ENCODE peak calls at places on chromosomes 16 and 17, in eight cellular contexts. K is GM12878, B is spleen, T is HCT116, S is suprapubic skin, Y is stomach, G is transverse colon, Q is endothelial cell of umbilical vein. P is an unnamed sample.

GRCh38 chr17:15741624-15742023 is 9.5 kb downstream of the TBC1D26 start:
- DNase-seq in G (no peak), T (no peak), Q (no peak), Y (no peak), K (no peak), S (no peak), B (no peak), P (no peak)

GRCh38 chr17:13273744-13274295 is 256.0 kb upstream of the ELAC2 start:
- DNase-seq in G (no peak), T (no peak), K (no peak), Q (no peak), S (no peak), Y (no peak), B (no peak), P (no peak)

GRCh38 chr16:67734731-67735201 is 15.7 kb upstream of the GFOD2 start:
- DNase-seq in T (no peak), K (no peak), Q (no peak), Y (no peak), G (no peak), B (no peak), S (no peak), P (no peak)

GRCh38 chr16:67244387-67245188 is 2.7 kb downstream of the FHOD1 start:
- DNase-seq in K (peak), T (peak), B (peak), Y (peak), Q (peak), G (peak), S (peak), P (peak)

GRCh38 chr17:321386-321941 is 31.1 kb downstream of the RPH3AL start:
- DNase-seq in T (no peak), K (no peak), G (no peak), S (no peak), Y (no peak), B (peak), Q (no peak), P (no peak)

GRCh38 chr17:29039764-29040598 is 3.0 kb upstream of the PIPOX start:
- DNase-seq in Y (no peak), B (no peak), K (no peak), G (no peak), T (no peak), S (no peak), Q (no peak), P (no peak)

GRCh38 chr17:61593404-61593803 is 2.4 kb upstream of the NACA2 start:
- DNase-seq in B (no peak), Y (no peak), G (no peak), K (no peak), T (no peak), Q (no peak), S (no peak), P (no peak)

GRCh38 chr17:44010966-44011647 is 3.7 kb downstream of the TMEM101 start:
- DNase-seq in Y (no peak), K (no peak), T (no peak), G (no peak), B (no peak), Q (no peak), S (no peak), P (no peak)

GRCh38 chr16:87422106-87422505 is 30.0 kb downstream of the MAP1LC3B start:
- DNase-seq in Q (no peak), Y (no peak), B (no peak), K (no peak), G (no peak), T (no peak), S (no peak), P (no peak)

GRCh38 chr17:6098050-6098449 is 27.9 kb downstream of the WSCD1 start:
- DNase-seq in G (no peak), Q (no peak), K (no peak), S (no peak), Y (no peak), B (peak), T (no peak), P (no peak)

GRCh38 chr17:17091856-17092756 is 49.8 kb downstream of the MPRIP start:
- DNase-seq in S (no peak), B (peak), Q (no peak), Y (no peak), K (no peak), G (no peak), T (no peak), P (no peak)

GRCh38 chr17:18184143-18185007 is 747 bp downstream of the ALKBH5 start:
- DNase-seq in S (peak), Q (peak), T (no peak), K (no peak), Y (peak), B (peak), G (peak), P (peak)

GRCh38 chr16:12819126-12820117 is 15.7 kb upstream of the CPPED1 start:
- DNase-seq in T (peak), Q (peak), K (peak), G (peak), Y (peak), S (peak), B (peak), P (peak)

GRCh38 chr17:34811561-34811960 is 149.7 kb downstream of the CCT6B start:
- DNase-seq in B (no peak), S (no peak), K (no peak), Y (no peak), G (no peak), Q (no peak), T (no peak), P (no peak)

GRCh38 chr16:68128577-68129305 is 43.6 kb downstream of the NFATC3 start:
- DNase-seq in Y (no peak), G (no peak), S (no peak), B (no peak), T (no peak), Q (peak), K (no peak), P (peak)

GRCh38 chr17:55478971-55479370 is 32.3 kb downstream of the SMIM36 start:
- DNase-seq in B (no peak), T (no peak), Y (no peak), S (no peak), Q (no peak), K (no peak), G (no peak), P (no peak)

GRCh38 chr17:948284-948852 is 31.2 kb downstream of the NXN start:
- DNase-seq in G (no peak), B (no peak), T (no peak), S (no peak), K (no peak), Q (no peak), Y (no peak), P (no peak)

GRCh38 chr17:57075193-57075592 is 9.9 kb upstream of the AKAP1 start:
- DNase-seq in G (no peak), Y (no peak), K (no peak), Q (no peak), B (no peak), T (no peak), S (no peak), P (no peak)

GRCh38 chr17:65987988-65988387 is 203.9 kb downstream of the CEP112 start:
- DNase-seq in Q (peak), G (peak), Y (no peak), S (no peak), K (peak), T (peak), B (no peak), P (no peak)

GRCh38 chr16:23516366-23517137 is 6.3 kb upstream of the GGA2 start:
- DNase-seq in T (no peak), Y (no peak), Q (no peak), S (no peak), G (no peak), B (peak), K (no peak), P (no peak)

GRCh38 chr16:30030841-30031413 is at the start of gene TLCD3B:
- DNase-seq in S (no peak), Q (no peak), K (no peak), Y (no peak), T (no peak), B (no peak), G (no peak), P (no peak)

GRCh38 chr17:57957120-57957850 is 2.1 kb upstream of the CUEDC1 start:
- DNase-seq in Y (peak), K (no peak), T (no peak), S (peak), G (no peak), Q (no peak), B (peak), P (peak)

GRCh38 chr16:60655514-60656153 is 1380.6 kb downstream of the CDH8 start:
- DNase-seq in S (no peak), T (no peak), Y (no peak), K (no peak), G (no peak), Q (no peak), B (no peak), P (no peak)

GRCh38 chr16:64428463-64428862 is 693.4 kb downstream of the CDH11 start:
- DNase-seq in Y (no peak), Q (peak), G (no peak), K (no peak), B (no peak), S (no peak), T (no peak), P (no peak)

GRCh38 chr17:76005263-76006149 is 4.9 kb downstream of the CDK3 start:
- DNase-seq in K (no peak), Y (peak), S (peak), B (peak), T (peak), G (peak), Q (peak), P (peak)

GRCh38 chr16:56883586-56883985 is 18.6 kb downstream of the SLC12A3 start:
- DNase-seq in Q (no peak), G (no peak), K (no peak), S (no peak), Y (no peak), T (no peak), B (no peak), P (no peak)

GRCh38 chr17:28346746-28347246 is 10.5 kb downstream of the POLDIP2 start:
- DNase-seq in T (no peak), G (no peak), K (no peak), B (no peak), S (no peak), Q (peak), Y (peak), P (no peak)

GRCh38 chr16:49492090-49492801 is 118.6 kb downstream of the C16orf78 start:
- DNase-seq in T (no peak), B (peak), Q (peak), K (no peak), Y (peak), S (peak), G (peak), P (peak)

GRCh38 chr16:69143116-69143515 is 10.7 kb downstream of the UTP4 start:
- DNase-seq in K (no peak), G (peak), Y (no peak), Q (no peak), T (no peak), S (no peak), B (no peak), P (no peak)

GRCh38 chr16:65126845-65127624 is 5.2 kb upstream of the CDH11 start:
- DNase-seq in Y (no peak), G (no peak), B (no peak), K (no peak), T (no peak), Q (no peak), S (no peak), P (no peak)

GRCh38 chr16:47876494-47876893 is 279.3 kb downstream of the ABCC12 start:
- DNase-seq in B (no peak), K (no peak), G (no peak), Q (no peak), T (no peak), Y (no peak), S (no peak), P (no peak)

GRCh38 chr17:39069114-39069756 is 82.2 kb downstream of the PLXDC1 start:
- DNase-seq in Q (peak), S (no peak), B (no peak), K (no peak), Y (no peak), G (no peak), T (no peak), P (no peak)

GRCh38 chr16:17173134-17173729 is 297.5 kb downstream of the XYLT1 start:
- DNase-seq in T (no peak), Q (no peak), Y (peak), S (peak), B (peak), G (peak), K (no peak), P (peak)

GRCh38 chr16:74611721-74612120 is 4.8 kb upstream of the GLG1 start:
- DNase-seq in Y (no peak), Q (no peak), K (no peak), S (no peak), G (no peak), B (no peak), T (no peak), P (no peak)

GRCh38 chr17:74147436-74147835 is 56.0 kb upstream of the RPL38 start:
- DNase-seq in K (no peak), Q (no peak), Y (no peak), S (peak), G (no peak), B (no peak), T (no peak), P (no peak)

GRCh38 chr16:66746682-66747081 is 4.7 kb downstream of the DYNC1LI2 start:
- DNase-seq in Y (no peak), Q (no peak), B (no peak), K (peak), G (no peak), S (no peak), T (no peak), P (peak)

GRCh38 chr17:63817736-63818385 is 9.4 kb upstream of the PSMC5 start:
- DNase-seq in G (no peak), K (no peak), Q (no peak), Y (no peak), T (no peak), S (no peak), B (no peak), P (no peak)
- TF ChIP-seq POLR2AphosphoS5 in G (no peak), K (no peak), Q (no peak), Y (no peak), T (no peak), S (no peak), B (peak), P (no peak)

DNA sequence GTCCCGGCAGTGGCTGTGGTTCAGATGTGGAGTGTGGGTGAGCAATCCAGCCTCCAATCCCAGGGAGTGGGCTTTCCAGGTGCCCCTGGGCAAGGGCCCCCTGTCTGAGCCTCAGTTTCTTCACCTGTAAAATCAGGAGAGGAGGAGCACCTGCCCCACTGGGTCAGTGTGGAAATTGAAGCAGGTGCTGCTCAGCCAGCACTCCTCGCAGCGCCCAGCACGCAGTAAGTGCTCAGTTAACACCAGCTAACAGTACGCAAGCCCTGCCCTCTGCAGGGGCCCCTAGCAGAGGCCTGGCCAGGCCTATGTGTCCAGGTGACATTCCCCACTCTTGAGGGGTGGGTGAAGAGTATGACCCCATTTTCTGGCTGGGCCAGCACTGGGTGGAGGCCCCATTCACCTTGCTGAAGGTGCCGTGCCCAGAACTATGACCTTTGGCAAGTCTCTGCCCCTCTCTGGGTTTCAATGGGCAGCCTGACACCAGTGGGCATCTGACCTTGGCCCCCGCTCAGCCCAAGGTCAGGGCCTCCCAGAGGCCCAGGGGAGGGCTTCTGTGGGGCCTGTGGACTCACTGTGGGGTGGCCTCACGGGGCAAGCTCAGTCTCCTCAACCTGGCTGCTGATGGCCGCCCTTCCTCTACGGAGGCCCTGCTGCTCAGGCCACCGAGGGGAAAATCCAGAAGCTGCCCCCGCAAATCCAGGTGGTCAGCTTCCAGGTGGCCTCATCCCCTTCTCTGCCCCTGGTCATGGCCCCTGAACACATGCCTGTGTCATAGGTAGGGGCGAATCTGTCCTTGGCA is 2.5 kb downstream of the MTSS2 start:
- DNase-seq in B (peak), G (no peak), Q (no peak), K (no peak), T (no peak), Y (no peak), S (no peak), P (no peak)
- H3K27ac ChIP-seq in B (peak), G (peak), Q (no peak), K (no peak), T (peak), Y (peak), S (peak), P (peak)

DNA sequence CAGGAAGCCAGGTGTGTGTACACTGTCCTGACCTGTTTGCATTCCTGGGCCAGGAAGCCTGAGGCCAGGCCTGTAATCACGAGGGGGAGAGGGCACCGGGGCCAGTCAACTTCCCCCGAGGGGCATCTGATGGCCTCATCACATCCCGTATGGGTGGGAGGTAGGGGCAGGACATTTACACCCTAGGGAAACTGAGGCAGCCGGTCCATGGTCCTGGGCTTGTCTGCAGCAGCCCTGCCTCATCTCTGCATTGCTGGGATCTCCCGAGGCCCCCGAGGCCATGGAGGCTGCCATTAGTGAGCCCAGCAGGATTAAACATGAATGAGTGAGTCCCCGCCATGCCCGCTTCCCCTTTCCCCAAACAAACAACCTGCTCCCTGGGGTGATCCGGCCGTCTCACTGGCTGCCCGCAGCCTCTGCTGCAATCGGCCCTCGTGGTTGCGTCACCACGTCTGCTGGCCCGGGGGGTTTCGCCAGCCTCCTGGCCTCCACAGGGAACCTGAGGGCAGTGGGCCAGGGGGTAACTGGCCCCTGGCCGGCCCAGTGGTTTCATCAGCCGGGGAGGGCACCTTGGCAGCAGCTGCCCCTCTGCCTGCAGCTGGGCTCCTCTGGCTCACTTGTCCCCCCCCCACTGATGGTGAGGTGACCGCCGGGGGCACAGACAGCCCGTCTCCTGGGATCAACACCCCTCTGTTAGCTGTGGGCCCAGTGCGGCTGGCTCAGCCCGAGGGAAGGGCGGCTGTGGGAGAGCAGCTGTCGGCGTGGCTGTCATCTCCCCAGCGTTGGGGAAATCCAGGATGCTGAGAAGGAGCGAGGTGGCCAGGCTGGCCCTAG is 88.3 kb upstream of the GSE1 start:
- DNase-seq in S (peak), G (no peak), T (no peak), K (no peak), Q (no peak), B (peak), Y (peak), P (peak)
- TF ChIP-seq CTCF in S (no peak), G (no peak), T (no peak), K (no peak), Q (no peak), B (no peak), Y (no peak), P (no peak)

GRCh38 chr17:19554393-19554792 is 20.7 kb downstream of the SLC47A1 start:
- DNase-seq in Q (peak), Y (no peak), S (no peak), B (no peak), K (no peak), T (no peak), G (no peak), P (no peak)
- TF ChIP-seq POLR2AphosphoS5 in Q (no peak), Y (no peak), S (no peak), B (no peak), K (no peak), T (no peak), G (no peak), P (no peak)

GRCh38 chr16:22194707-22195444 is 11.2 kb upstream of the EEF2K start:
- DNase-seq in Y (no peak), B (no peak), G (no peak), Q (no peak), K (peak), T (no peak), S (no peak), P (no peak)
- H3K27ac ChIP-seq in Y (peak), B (peak), G (peak), Q (no peak), K (peak), T (no peak), S (peak), P (peak)

GRCh38 chr16:53945996-53946395 is 242.0 kb downstream of the FTO start:
- DNase-seq in K (no peak), G (no peak), T (peak), S (no peak), Q (peak), B (no peak), Y (no peak), P (no peak)
- TF ChIP-seq CTCF in K (peak), G (peak), T (peak), S (peak), Q (peak), B (peak), Y (peak), P (peak)

GRCh38 chr16:2884041-2884451 is 1.0 kb downstream of the FLYWCH2 start:
- DNase-seq in G (no peak), Y (no peak), S (no peak), K (no peak), Q (no peak), B (peak), T (no peak), P (no peak)

GRCh38 chr16:2883027-2883846 is at the start of gene FLYWCH2:
- DNase-seq in Y (peak), G (peak), T (peak), K (peak), B (peak), Q (peak), S (peak), P (peak)

GRCh38 chr16:2879854-2880508 is 3.0 kb upstream of the FLYWCH2 start:
- DNase-seq in S (no peak), K (no peak), Y (no peak), T (no peak), B (peak), G (no peak), Q (no peak), P (no peak)

DNA sequence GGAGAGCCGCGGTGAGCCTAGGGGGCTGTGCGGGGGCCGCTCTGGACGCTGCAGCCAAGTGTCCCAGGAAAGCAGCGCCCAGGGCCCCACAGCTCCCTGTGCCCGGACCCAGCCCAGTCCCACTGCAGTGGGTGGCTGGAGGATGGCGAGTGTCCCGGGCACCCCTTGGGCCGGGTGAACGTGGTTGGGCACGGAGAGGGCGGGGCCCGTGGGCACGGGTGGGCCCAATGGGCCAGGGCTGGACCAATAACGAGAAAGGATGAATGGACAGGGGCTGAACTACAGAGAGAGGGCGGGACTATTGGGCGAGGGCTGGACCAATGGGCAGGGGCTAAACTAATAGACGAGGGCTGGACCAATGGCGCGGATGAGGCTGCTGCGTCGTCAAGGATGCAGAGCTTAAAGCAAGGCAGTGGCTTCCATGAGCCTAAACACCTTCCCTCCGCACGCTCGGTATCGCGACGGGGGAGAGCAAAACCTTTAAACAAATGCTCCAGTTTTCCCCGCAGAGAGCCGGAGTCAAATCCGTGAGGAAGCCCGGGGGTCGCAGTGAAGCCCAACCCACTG is 472 bp upstream of the FLYWCH2 start:
- DNase-seq in K (peak), G (peak), S (peak), Y (peak), T (peak), Q (peak), B (peak), P (peak)
- TF ChIP-seq POLR2AphosphoS5 in K (peak), G (peak), S (no peak), Y (peak), T (peak), Q (no peak), B (peak), P (no peak)

P was measured in upper lobe of left lung.